ENCODE peak calls at places on chromosomes 7 and 10, in four cellular contexts. L is suprapubic skin, N is AG10803, W is IMR-90. U is an unnamed sample.
A peak's percentile ranks its signal among the peaks of the same experiment; 100 is the strongest.

GRCh38 chr10:24463683-24464426 is 254.9 kb downstream of the KIAA1217 start:
- DNase-seq in N (peak; percentile 93), L (no peak), W (peak; percentile 98), U (no peak)

GRCh38 chr10:6423413-6424170 is 156.5 kb downstream of the PRKCQ start:
- DNase-seq in L (no peak), W (no peak), N (no peak), U (no peak)

GRCh38 chr10:48287417-48288391 is 13.2 kb upstream of the FRMPD2 start:
- DNase-seq in W (no peak), N (no peak), L (peak; percentile 72), U (no peak)

GRCh38 chr10:133124357-133125211 is 35.4 kb upstream of the KNDC1 start:
- DNase-seq in N (peak; percentile 6), L (peak; percentile 49), W (no peak), U (peak; percentile 76)

GRCh38 chr7:155706376-155706775 is 61.9 kb downstream of the RBM33 start:
- DNase-seq in L (no peak), N (no peak), W (no peak), U (no peak)

GRCh38 chr7:48376263-48376662 is 205.0 kb downstream of the ABCA13 start:
- DNase-seq in L (no peak), N (no peak), W (no peak), U (no peak)

GRCh38 chr10:33772370-33773331 is 438.2 kb upstream of the NRP1 start:
- DNase-seq in W (no peak), L (no peak), N (peak; percentile 3), U (no peak)

GRCh38 chr10:70830185-70830584 is 14.4 kb downstream of the SGPL1 start:
- DNase-seq in L (no peak), W (no peak), N (no peak), U (no peak)

GRCh38 chr10:72414642-72415041 is 59.9 kb upstream of the DNAJB12 start:
- DNase-seq in W (no peak), N (no peak), L (no peak), U (no peak)

GRCh38 chr10:77675347-77675746 is 37.7 kb upstream of the KCNMA1 start:
- DNase-seq in W (no peak), N (no peak), L (no peak), U (no peak)

GRCh38 chr10:69828115-69828870 is 26.6 kb downstream of the COL13A1 start:
- DNase-seq in L (no peak), N (no peak), W (no peak), U (no peak)

GRCh38 chr10:29479081-29479917 is 155.5 kb downstream of the SVIL start:
- DNase-seq in L (no peak), N (peak; percentile 27), W (peak; percentile 10), U (no peak)

GRCh38 chr7:121513105-121513504 is 117.0 kb upstream of the FAM3C start:
- DNase-seq in N (no peak), L (no peak), W (no peak), U (no peak)

GRCh38 chr7:137440434-137440830 is 96.9 kb upstream of the PTN start:
- DNase-seq in N (no peak), L (no peak), W (no peak), U (no peak)

GRCh38 chr7:116216956-116217570 is 6.7 kb downstream of the TES start:
- DNase-seq in N (no peak), L (no peak), W (peak; percentile 61), U (no peak)

GRCh38 chr10:34313888-34314287 is 501.2 kb downstream of the PARD3 start:
- DNase-seq in W (no peak), L (no peak), N (no peak), U (no peak)

GRCh38 chr10:6513509-6513908 is 66.6 kb downstream of the PRKCQ start:
- DNase-seq in L (no peak), N (no peak), W (no peak), U (no peak)

DNA sequence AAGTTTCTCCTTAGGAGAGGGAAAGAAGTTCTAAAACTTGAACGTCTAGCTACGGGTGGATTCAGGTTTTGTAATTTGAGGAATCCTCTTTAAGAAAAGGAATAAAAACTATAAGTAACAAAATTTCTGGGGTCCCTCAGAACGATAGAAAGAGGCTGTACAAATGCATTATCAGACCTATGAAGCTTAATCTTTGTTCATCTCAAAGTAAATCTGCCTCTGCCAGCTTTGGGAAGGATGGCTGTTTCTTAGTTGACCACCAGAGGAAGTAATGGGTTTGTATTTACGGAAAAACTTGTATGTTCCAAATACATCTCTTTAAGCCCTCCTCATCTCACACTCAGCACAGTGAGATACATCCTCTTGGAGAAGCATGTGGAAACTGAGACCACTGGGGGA is 864 bp downstream of the PSTK start:
- DNase-seq in W (peak; percentile 53), N (peak; percentile 58), L (no peak), U (no peak)
- TF ChIP-seq CTCF in W (peak; percentile 44), N (peak; percentile 70), L (peak; percentile 4), U (peak; percentile 73)

GRCh38 chr7:144513332-144513731 is 109.8 kb upstream of the NOBOX start:
- DNase-seq in W (no peak), L (no peak), N (no peak), U (no peak)
- TF ChIP-seq CTCF in W (no peak), L (no peak), N (no peak), U (peak; percentile 47)

DNA sequence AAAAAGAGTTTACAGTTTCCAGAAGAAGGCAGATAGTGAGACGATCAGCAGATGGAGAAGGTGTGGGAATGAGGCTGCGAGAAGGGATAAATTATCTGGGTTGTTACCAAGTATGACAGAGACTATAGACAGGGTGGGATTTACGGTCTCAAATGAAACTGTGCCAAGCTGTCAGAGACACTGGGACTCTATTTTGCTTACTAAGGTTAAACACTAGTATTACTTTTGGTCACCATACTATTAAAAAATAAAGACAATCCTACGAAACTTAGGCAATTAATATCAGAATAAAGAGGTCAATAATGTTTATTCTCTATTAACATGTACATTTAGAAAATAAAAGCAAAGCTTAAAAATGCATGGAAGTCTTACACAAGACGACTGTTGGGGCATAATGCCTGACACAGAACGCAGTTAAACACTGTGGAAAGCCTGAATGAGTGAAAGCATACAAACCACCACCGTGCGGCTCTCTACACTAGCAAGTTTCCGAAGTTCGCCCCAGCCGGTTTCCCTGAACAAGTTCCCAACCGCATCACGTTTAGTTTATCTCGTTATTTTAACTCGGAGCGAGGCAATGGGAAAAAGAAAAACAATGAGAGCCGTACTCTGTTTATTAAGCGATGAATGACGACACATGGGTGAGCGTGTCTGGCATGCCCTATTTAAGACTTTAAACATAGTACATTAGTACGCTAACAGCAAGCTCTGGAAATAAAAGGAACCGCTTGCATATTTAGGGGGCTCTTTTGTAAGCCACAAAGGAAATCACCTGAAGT is 911 bp upstream of the CC2D2B start:
- DNase-seq in N (peak; percentile 63), L (peak; percentile 61), W (peak; percentile 67), U (no peak)
- TF ChIP-seq CTCF in N (peak; percentile 42), L (no peak), W (peak; percentile 8), U (peak; percentile 63)

GRCh38 chr10:129877773-129878371 is 86.2 kb downstream of the EBF3 start:
- DNase-seq in W (no peak), N (no peak), L (no peak), U (no peak)
- TF ChIP-seq CTCF in W (no peak), N (peak; percentile 61), L (no peak), U (peak; percentile 52)

GRCh38 chr7:87709258-87709657 is 81.1 kb downstream of the RUNDC3B start:
- DNase-seq in W (no peak), N (no peak), L (no peak), U (no peak)
- TF ChIP-seq CTCF in W (no peak), N (no peak), L (no peak), U (no peak)

DNA sequence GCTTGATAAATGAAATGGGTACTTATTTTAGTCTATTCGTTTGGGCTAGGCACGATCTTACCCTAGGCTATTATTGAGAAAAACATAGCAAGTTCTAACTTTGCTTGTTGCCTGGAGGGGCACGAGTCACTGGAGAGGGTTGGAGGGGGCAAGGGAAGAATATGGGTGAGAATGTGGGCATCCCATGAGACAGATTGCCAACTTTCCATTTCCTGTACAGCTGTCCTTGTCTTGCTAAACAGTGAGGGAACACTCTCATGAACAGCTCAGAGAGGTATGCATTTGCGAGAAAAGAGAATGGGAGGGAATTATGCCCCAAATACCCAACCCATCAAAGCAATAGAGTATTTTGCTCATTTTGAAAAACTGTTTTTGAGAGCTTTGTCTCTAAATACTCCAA is 9.2 kb downstream of the CDHR3 start:
- DNase-seq in N (no peak), L (no peak), W (no peak), U (no peak)
- TF ChIP-seq CTCF in N (no peak), L (no peak), W (no peak), U (no peak)

GRCh38 chr7:142385528-142386340 is 127.9 kb upstream of the PRSS58 start:
- DNase-seq in L (no peak), W (peak; percentile 76), N (peak; percentile 75), U (no peak)

GRCh38 chr7:142389544-142389943 is 131.7 kb upstream of the PRSS58 start:
- DNase-seq in W (peak; percentile 49), L (no peak), N (no peak), U (no peak)

DNA sequence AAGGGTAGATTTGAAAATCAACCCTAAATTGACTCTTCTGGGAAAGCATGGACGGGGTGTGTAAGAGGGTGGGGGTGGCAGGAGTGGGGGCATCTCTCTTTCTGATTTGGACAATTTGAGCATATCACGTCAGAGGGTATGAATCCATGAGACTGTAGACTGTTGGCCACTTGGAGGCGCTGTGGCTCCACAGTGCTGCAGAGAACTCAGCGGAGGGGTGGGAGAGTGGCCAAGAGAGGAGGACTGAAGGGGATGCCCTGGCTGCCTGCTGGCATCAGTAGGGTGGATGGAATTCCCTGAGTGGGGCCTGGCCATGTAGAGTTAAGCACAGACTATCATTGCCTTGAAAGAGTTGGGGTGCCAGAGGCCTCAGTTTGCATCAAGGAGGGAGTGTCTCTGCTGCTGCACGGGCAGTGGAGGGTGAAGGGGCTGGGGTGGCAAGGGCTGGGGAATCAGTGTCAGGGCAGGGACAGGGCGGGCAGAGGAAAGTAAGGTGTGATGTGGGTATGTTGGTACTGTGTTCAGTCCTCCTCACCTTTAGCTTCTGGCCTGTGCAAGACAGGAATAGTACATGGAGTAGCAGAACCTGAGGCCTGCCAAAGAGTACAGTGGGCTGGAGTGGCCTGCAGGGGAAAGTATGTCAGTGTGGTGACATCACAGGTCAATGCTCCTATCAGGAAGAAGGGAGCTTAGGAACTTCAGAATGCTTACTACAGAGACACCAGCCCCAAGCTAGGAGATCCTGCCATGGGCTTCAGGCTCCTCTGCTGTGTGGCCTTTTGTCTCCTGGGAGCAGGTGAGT is 133.5 kb upstream of the PRSS58 start:
- DNase-seq in W (peak; percentile 15), L (no peak), N (no peak), U (no peak)
- TF ChIP-seq CTCF in W (peak; percentile 35), L (no peak), N (peak; percentile 48), U (peak; percentile 60)

GRCh38 chr10:43880160-43880559 is 231.5 kb upstream of the ZNF32 start:
- DNase-seq in L (no peak), N (no peak), W (no peak), U (no peak)
- TF ChIP-seq CTCF in L (no peak), N (no peak), W (no peak), U (no peak)

GRCh38 chr10:126463306-126463705 is 75.0 kb upstream of the ADAM12 start:
- DNase-seq in N (no peak), L (no peak), W (no peak), U (no peak)
- TF ChIP-seq CTCF in N (no peak), L (no peak), W (no peak), U (no peak)

U was measured in chondrocyte.